ENCODE peak calls at places on chromosomes 1 and 21, in ten cellular contexts. Y, J, A, Q, K, O, I, P, Z and V are unnamed samples.

GRCh38 chr1:37513795-37514349 is 694 bp downstream of the MEAF6 start:
- DNase-seq in Y (peak), J (no peak), A (no peak), Q (peak), K (peak), O (peak), I (peak), P (peak), Z (peak), V (no peak)

GRCh38 chr1:116574581-116575291 is 3.9 kb upstream of the CD58 start:
- DNase-seq in Y (peak), J (peak), A (peak), Q (no peak), K (peak), O (peak), I (peak), P (peak), Z (no peak), V (peak)

GRCh38 chr21:40837456-40837855 is 9.5 kb downstream of the DSCAM start:
- DNase-seq in Y (no peak), J (no peak), A (no peak), Q (no peak), K (no peak), O (no peak), I (no peak), P (no peak), Z (no peak), V (no peak)

GRCh38 chr21:25369524-25370300 is 237.6 kb downstream of the MRPL39 start:
- DNase-seq in Y (no peak), J (peak), A (no peak), Q (no peak), K (no peak), O (no peak), I (no peak), P (no peak), Z (no peak), V (no peak)

GRCh38 chr1:172513480-172513879 is 19.5 kb upstream of the SUCO start:
- DNase-seq in Y (no peak), J (no peak), A (no peak), Q (no peak), K (no peak), O (no peak), I (no peak), P (no peak), Z (no peak), V (no peak)

GRCh38 chr1:17230106-17230505 is 18.8 kb upstream of the PADI3 start:
- DNase-seq in Y (no peak), J (no peak), A (no peak), Q (no peak), K (no peak), O (no peak), I (no peak), P (no peak), Z (no peak), V (no peak)

GRCh38 chr1:1421147-1421906 is at the start of gene ANKRD65:
- DNase-seq in Y (no peak), J (no peak), A (no peak), Q (peak), K (no peak), O (no peak), I (peak), P (no peak), Z (no peak), V (no peak)

GRCh38 chr1:89719502-89720306 is 86.8 kb downstream of the LRRC8C start:
- DNase-seq in Y (no peak), J (peak), A (peak), Q (no peak), K (no peak), O (no peak), I (no peak), P (no peak), Z (no peak), V (no peak)

GRCh38 chr1:47783638-47784293 is 213.4 kb downstream of the TRABD2B start:
- DNase-seq in Y (no peak), J (no peak), A (no peak), Q (no peak), K (no peak), O (no peak), I (no peak), P (no peak), Z (no peak), V (no peak)